ENCODE peak calls at places on chromosomes 6 and 20, in five cellular contexts. One of them, this sample, is unnamed.

GRCh38 chr20:35269055-35269781 is 8.7 kb downstream of the MMP24OS start:
- DNase-seq in mucosa of descending colon: peak
- DNase-seq in fibroblast of lung: peak
- DNase-seq in cardiac muscle cell: peak
- DNase-seq in lower lobe of right lung: peak
- DNase-seq in this sample: peak

GRCh38 chr6:72588155-72588554 is 33.7 kb upstream of the KCNQ5 start:
- DNase-seq in mucosa of descending colon: no peak
- DNase-seq in fibroblast of lung: no peak
- DNase-seq in cardiac muscle cell: no peak
- DNase-seq in lower lobe of right lung: no peak
- DNase-seq in this sample: no peak

GRCh38 chr6:67009818-67010217 is 1302.8 kb upstream of the EYS start:
- DNase-seq in mucosa of descending colon: no peak
- DNase-seq in fibroblast of lung: no peak
- DNase-seq in cardiac muscle cell: no peak
- DNase-seq in lower lobe of right lung: no peak
- DNase-seq in this sample: no peak

GRCh38 chr20:4861961-4862360 is 139.3 kb downstream of the SLC23A2 start:
- DNase-seq in mucosa of descending colon: no peak
- DNase-seq in fibroblast of lung: no peak
- DNase-seq in cardiac muscle cell: no peak
- DNase-seq in lower lobe of right lung: no peak
- DNase-seq in this sample: no peak

GRCh38 chr6:124964084-124964763 is 2.0 kb downstream of the RNF217 start:
- DNase-seq in mucosa of descending colon: no peak
- DNase-seq in fibroblast of lung: peak
- DNase-seq in cardiac muscle cell: no peak
- DNase-seq in lower lobe of right lung: no peak
- DNase-seq in this sample: peak

GRCh38 chr20:2875690-2876203 is 2.5 kb downstream of the PTPRA start:
- DNase-seq in mucosa of descending colon: no peak
- DNase-seq in fibroblast of lung: no peak
- DNase-seq in cardiac muscle cell: no peak
- DNase-seq in lower lobe of right lung: no peak
- DNase-seq in this sample: no peak

GRCh38 chr6:78995946-78996345 is 82.1 kb downstream of the PHIP start:
- DNase-seq in mucosa of descending colon: no peak
- DNase-seq in fibroblast of lung: no peak
- DNase-seq in cardiac muscle cell: no peak
- DNase-seq in lower lobe of right lung: no peak
- DNase-seq in this sample: peak

GRCh38 chr6:141057761-141058160 is 1075.0 kb upstream of the GJE1 start:
- DNase-seq in mucosa of descending colon: no peak
- DNase-seq in fibroblast of lung: no peak
- DNase-seq in cardiac muscle cell: no peak
- DNase-seq in lower lobe of right lung: no peak
- DNase-seq in this sample: no peak

GRCh38 chr20:59992531-59992930 is 34.3 kb downstream of the CDH26 start:
- DNase-seq in mucosa of descending colon: no peak
- DNase-seq in fibroblast of lung: peak
- DNase-seq in cardiac muscle cell: no peak
- DNase-seq in lower lobe of right lung: no peak
- DNase-seq in this sample: peak

GRCh38 chr6:98648211-98648914 is 186.0 kb upstream of the POU3F2 start:
- DNase-seq in mucosa of descending colon: no peak
- DNase-seq in fibroblast of lung: no peak
- DNase-seq in cardiac muscle cell: no peak
- DNase-seq in lower lobe of right lung: no peak
- DNase-seq in this sample: no peak

GRCh38 chr20:2872304-2873009 is 824 bp upstream of the PTPRA start:
- DNase-seq in mucosa of descending colon: peak
- DNase-seq in fibroblast of lung: peak
- DNase-seq in cardiac muscle cell: peak
- DNase-seq in lower lobe of right lung: peak
- DNase-seq in this sample: peak

GRCh38 chr20:32792316-32792715 is 27.4 kb upstream of the MAPRE1 start:
- DNase-seq in mucosa of descending colon: no peak
- DNase-seq in fibroblast of lung: no peak
- DNase-seq in cardiac muscle cell: peak
- DNase-seq in lower lobe of right lung: no peak
- DNase-seq in this sample: no peak

GRCh38 chr6:31169123-31169857 is 1.2 kb downstream of the POU5F1 start:
- DNase-seq in mucosa of descending colon: no peak
- DNase-seq in fibroblast of lung: no peak
- DNase-seq in cardiac muscle cell: no peak
- DNase-seq in lower lobe of right lung: no peak
- DNase-seq in this sample: no peak

GRCh38 chr6:153207041-153207440 is 76.0 kb upstream of the RGS17 start:
- DNase-seq in mucosa of descending colon: no peak
- DNase-seq in fibroblast of lung: no peak
- DNase-seq in cardiac muscle cell: no peak
- DNase-seq in lower lobe of right lung: no peak
- DNase-seq in this sample: no peak

GRCh38 chr20:39112196-39112743 is 150.1 kb downstream of the DHX35 start:
- DNase-seq in mucosa of descending colon: no peak
- DNase-seq in fibroblast of lung: peak
- DNase-seq in cardiac muscle cell: peak
- DNase-seq in lower lobe of right lung: no peak
- DNase-seq in this sample: peak

GRCh38 chr6:70901324-70901723 is 55.5 kb downstream of the B3GAT2 start:
- DNase-seq in mucosa of descending colon: no peak
- DNase-seq in fibroblast of lung: peak
- DNase-seq in cardiac muscle cell: no peak
- DNase-seq in lower lobe of right lung: no peak
- DNase-seq in this sample: peak

GRCh38 chr20:18738055-18738454 is 75.5 kb upstream of the SCP2D1 start:
- DNase-seq in mucosa of descending colon: peak
- DNase-seq in fibroblast of lung: peak
- DNase-seq in cardiac muscle cell: no peak
- DNase-seq in lower lobe of right lung: peak
- DNase-seq in this sample: peak

GRCh38 chr6:44545224-44545623 is 157.7 kb downstream of the CDC5L start:
- DNase-seq in mucosa of descending colon: no peak
- DNase-seq in fibroblast of lung: no peak
- DNase-seq in cardiac muscle cell: no peak
- DNase-seq in lower lobe of right lung: no peak
- DNase-seq in this sample: no peak

GRCh38 chr20:47576516-47577033 is 74.9 kb downstream of the NCOA3 start:
- DNase-seq in mucosa of descending colon: peak
- DNase-seq in fibroblast of lung: peak
- DNase-seq in cardiac muscle cell: peak
- DNase-seq in lower lobe of right lung: peak
- DNase-seq in this sample: peak

GRCh38 chr6:119297049-119297448 is 52.5 kb downstream of the MAN1A1 start:
- DNase-seq in mucosa of descending colon: no peak
- DNase-seq in fibroblast of lung: no peak
- DNase-seq in cardiac muscle cell: no peak
- DNase-seq in lower lobe of right lung: no peak
- DNase-seq in this sample: no peak

GRCh38 chr6:28333047-28333446 is 2.9 kb downstream of the ZSCAN31 start:
- DNase-seq in mucosa of descending colon: no peak
- DNase-seq in fibroblast of lung: no peak
- DNase-seq in cardiac muscle cell: no peak
- DNase-seq in lower lobe of right lung: no peak
- DNase-seq in this sample: no peak

GRCh38 chr6:154995241-154996162 is at the start of gene TIAM2:
- DNase-seq in mucosa of descending colon: peak
- DNase-seq in fibroblast of lung: no peak
- DNase-seq in cardiac muscle cell: peak
- DNase-seq in lower lobe of right lung: no peak
- DNase-seq in this sample: peak

GRCh38 chr6:73314577-73315492 is 39.2 kb downstream of the DPPA5 start:
- DNase-seq in mucosa of descending colon: no peak
- DNase-seq in fibroblast of lung: no peak
- DNase-seq in cardiac muscle cell: no peak
- DNase-seq in lower lobe of right lung: no peak
- DNase-seq in this sample: no peak

GRCh38 chr6:143164565-143165105 is 103.9 kb downstream of the AIG1 start:
- DNase-seq in mucosa of descending colon: no peak
- DNase-seq in fibroblast of lung: no peak
- DNase-seq in cardiac muscle cell: no peak
- DNase-seq in lower lobe of right lung: no peak
- DNase-seq in this sample: no peak

GRCh38 chr6:123925360-123925759 is 121.7 kb downstream of the NKAIN2 start:
- DNase-seq in mucosa of descending colon: no peak
- DNase-seq in fibroblast of lung: peak
- DNase-seq in cardiac muscle cell: no peak
- DNase-seq in lower lobe of right lung: no peak
- DNase-seq in this sample: no peak

DNA sequence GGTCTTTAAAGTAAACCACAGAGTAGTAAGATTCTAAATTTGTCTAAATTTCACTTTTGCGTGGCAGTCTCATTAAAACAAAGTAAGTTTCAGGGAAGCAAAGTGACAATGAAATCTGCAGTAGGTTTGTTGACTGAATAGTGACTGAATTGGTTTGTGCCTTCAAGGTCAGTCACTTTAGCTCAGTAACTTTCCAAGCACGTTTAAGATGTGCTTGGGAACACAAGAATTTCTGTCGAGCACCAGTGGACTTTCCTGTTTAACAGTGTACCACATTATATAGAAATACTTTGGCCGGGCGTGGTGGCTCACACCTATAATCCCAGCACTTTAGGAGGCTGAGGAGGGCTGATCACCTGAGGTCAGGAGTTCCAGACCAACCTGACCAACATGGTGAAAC is 1.7 kb upstream of the CD24 start:
- DNase-seq in mucosa of descending colon: peak
- DNase-seq in fibroblast of lung: no peak
- DNase-seq in cardiac muscle cell: no peak
- DNase-seq in lower lobe of right lung: no peak
- DNase-seq in this sample: no peak
- TF ChIP-seq CTCF in mucosa of descending colon: no peak
- TF ChIP-seq CTCF in fibroblast of lung: no peak
- TF ChIP-seq CTCF in cardiac muscle cell: no peak
- TF ChIP-seq CTCF in lower lobe of right lung: no peak
- TF ChIP-seq CTCF in this sample: no peak

DNA sequence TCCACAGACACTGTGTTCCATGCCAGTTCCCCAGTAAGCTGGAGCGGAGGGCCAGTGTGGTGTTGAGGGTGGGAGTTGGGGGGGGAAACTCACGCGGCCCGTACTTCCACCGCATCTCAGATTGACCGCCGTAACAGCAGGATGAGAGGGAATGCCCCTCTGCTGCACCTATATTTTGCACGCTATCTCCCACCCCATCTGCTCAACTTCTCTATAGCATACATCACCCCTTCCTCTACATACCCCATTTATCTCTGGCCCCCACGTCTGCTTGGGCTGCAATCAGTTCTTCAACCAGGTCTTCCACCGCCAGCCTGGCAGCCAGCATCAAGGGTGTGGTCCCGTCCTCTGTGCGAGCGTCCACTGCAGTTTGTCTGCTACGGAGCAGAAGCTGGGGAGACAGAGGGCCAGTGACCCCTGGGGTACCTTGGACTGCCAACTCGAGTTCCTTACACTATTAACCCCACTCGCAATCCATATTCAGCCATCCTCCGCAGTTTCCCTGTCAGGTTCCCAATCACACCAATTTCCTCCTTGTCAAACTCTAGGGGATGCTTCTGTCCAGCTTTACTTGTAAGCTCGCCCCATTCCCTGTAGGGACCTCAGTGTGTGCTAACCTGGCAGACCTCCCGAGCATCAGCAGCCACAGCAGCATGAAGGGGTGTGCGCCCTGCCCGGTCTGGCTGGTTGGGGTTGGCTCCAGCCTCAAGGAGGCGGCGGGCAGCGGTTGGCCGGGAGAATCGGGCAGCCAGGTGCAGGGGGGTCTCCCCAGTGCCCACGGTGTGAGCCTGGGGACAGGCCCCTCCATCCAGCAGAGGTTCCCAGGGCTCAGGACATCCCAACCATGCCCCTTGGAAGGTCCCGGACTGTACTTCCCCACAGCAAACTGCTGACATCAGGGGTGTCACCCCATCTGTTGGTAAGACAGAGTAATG is 4.5 kb upstream of the GPSM3 start:
- DNase-seq in mucosa of descending colon: peak
- DNase-seq in fibroblast of lung: no peak
- DNase-seq in cardiac muscle cell: no peak
- DNase-seq in lower lobe of right lung: no peak
- DNase-seq in this sample: no peak
- H3K4me3 ChIP-seq in mucosa of descending colon: peak
- H3K4me3 ChIP-seq in fibroblast of lung: peak
- H3K4me3 ChIP-seq in cardiac muscle cell: peak
- H3K4me3 ChIP-seq in lower lobe of right lung: peak
- H3K4me3 ChIP-seq in this sample: peak

GRCh38 chr6:64896939-64897338 is 810.1 kb downstream of the EYS start:
- DNase-seq in mucosa of descending colon: no peak
- DNase-seq in fibroblast of lung: no peak
- DNase-seq in cardiac muscle cell: no peak
- DNase-seq in lower lobe of right lung: no peak
- DNase-seq in this sample: no peak
- TF ChIP-seq CTCF in mucosa of descending colon: no peak
- TF ChIP-seq CTCF in fibroblast of lung: no peak
- TF ChIP-seq CTCF in cardiac muscle cell: no peak
- TF ChIP-seq CTCF in lower lobe of right lung: no peak
- TF ChIP-seq CTCF in this sample: no peak

GRCh38 chr20:17525132-17525531 is 6.0 kb downstream of the BFSP1 start:
- DNase-seq in mucosa of descending colon: no peak
- DNase-seq in fibroblast of lung: no peak
- DNase-seq in cardiac muscle cell: no peak
- DNase-seq in lower lobe of right lung: no peak
- DNase-seq in this sample: no peak
- H3K4me3 ChIP-seq in mucosa of descending colon: no peak
- H3K4me3 ChIP-seq in fibroblast of lung: no peak
- H3K4me3 ChIP-seq in cardiac muscle cell: no peak
- H3K4me3 ChIP-seq in lower lobe of right lung: no peak
- H3K4me3 ChIP-seq in this sample: no peak

GRCh38 chr6:29708432-29709177 is 14.6 kb upstream of the HLA-F start:
- DNase-seq in mucosa of descending colon: no peak
- DNase-seq in fibroblast of lung: no peak
- DNase-seq in cardiac muscle cell: no peak
- DNase-seq in lower lobe of right lung: no peak
- DNase-seq in this sample: no peak

GRCh38 chr6:29705389-29706231 is 17.6 kb upstream of the HLA-F start:
- DNase-seq in mucosa of descending colon: no peak
- DNase-seq in fibroblast of lung: peak
- DNase-seq in cardiac muscle cell: peak
- DNase-seq in lower lobe of right lung: no peak
- DNase-seq in this sample: peak

DNA sequence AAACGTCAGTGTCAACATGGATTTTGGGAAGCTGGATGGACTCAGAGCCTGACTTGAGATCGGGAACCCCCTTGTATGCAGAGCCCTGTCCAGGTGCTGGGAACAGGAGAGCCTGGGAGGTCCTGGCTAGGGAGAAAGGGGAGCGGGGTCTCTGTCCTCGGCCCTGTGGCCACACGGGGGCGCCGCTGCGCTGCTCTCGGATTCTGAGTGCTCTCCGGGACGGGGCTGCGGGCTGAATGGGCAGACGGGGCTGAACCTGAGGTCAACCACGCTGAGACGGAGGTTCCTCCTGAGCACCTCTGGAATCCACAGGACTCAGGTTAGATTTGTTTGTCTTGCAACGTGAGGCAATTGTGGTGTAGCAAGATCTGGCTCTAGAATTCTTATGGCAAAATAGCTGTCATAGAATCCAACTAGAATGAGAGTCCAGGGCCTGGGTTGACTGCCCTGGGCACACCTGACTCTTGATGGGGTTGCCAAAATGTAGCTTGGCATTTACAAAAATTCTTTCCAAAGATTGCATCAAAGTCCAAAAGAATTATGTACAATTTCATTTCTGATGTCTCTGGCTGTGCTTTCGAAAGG is 20.6 kb upstream of the HLA-F start:
- DNase-seq in mucosa of descending colon: peak
- DNase-seq in fibroblast of lung: no peak
- DNase-seq in cardiac muscle cell: peak
- DNase-seq in lower lobe of right lung: peak
- DNase-seq in this sample: peak
- TF ChIP-seq CTCF in mucosa of descending colon: peak
- TF ChIP-seq CTCF in fibroblast of lung: peak
- TF ChIP-seq CTCF in cardiac muscle cell: peak
- TF ChIP-seq CTCF in lower lobe of right lung: peak
- TF ChIP-seq CTCF in this sample: peak

This sample was measured in fibroblast of mammary gland.